ENCODE peak calls at places on chromosomes 4 and X, in eight cellular contexts. V, A, I, C, Q, H, E and N are unnamed samples. For H3K4me1, the result is how much of the 10 kb centered on the place peaks cover.

GRCh38 chr4:1333256-1333655 is 13.8 kb upstream of the UVSSA start:
- DNase-seq in V (no peak), A (no peak), I (peak), C (no peak), Q (no peak), H (no peak), E (peak), N (no peak)

GRCh38 chr4:182137343-182137742 is 105.9 kb upstream of the TENM3 start:
- DNase-seq in V (no peak), A (no peak), I (no peak), C (peak), Q (no peak), H (no peak), E (no peak), N (no peak)

GRCh38 chr4:186029731-186030421 is 39.1 kb upstream of the TLR3 start:
- DNase-seq in V (no peak), A (no peak), I (peak), C (peak), Q (no peak), H (no peak), E (peak), N (peak)

GRCh38 chr4:2923141-2923551 is 40.1 kb downstream of the NOP14 start:
- DNase-seq in V (no peak), A (no peak), I (peak), C (peak), Q (no peak), H (no peak), E (peak), N (no peak)

GRCh38 chrX:20224814-20225487 is 41.8 kb downstream of the RPS6KA3 start:
- DNase-seq in V (peak), A (no peak), I (no peak), C (peak), Q (no peak), H (no peak), E (no peak), N (peak)

GRCh38 chr4:108135549-108136209 is 33.1 kb downstream of the LEF1 start:
- DNase-seq in V (no peak), A (peak), I (no peak), C (no peak), Q (no peak), H (no peak), E (no peak), N (peak)

GRCh38 chrX:44918722-44919121 is 45.7 kb downstream of the KDM6A start:
- DNase-seq in V (no peak), A (no peak), I (no peak), C (no peak), Q (no peak), H (no peak), E (no peak), N (no peak)

GRCh38 chrX:50812995-50813842 is 775 bp downstream of the SHROOM4 start:
- DNase-seq in V (no peak), A (peak), I (peak), C (peak), Q (peak), H (no peak), E (peak), N (peak)

GRCh38 chr4:116066711-116067245 is 953.4 kb upstream of the NDST4 start:
- DNase-seq in V (no peak), A (peak), I (no peak), C (no peak), Q (no peak), H (no peak), E (no peak), N (peak)

GRCh38 chr4:42985971-42986370 is 93.5 kb downstream of the GRXCR1 start:
- DNase-seq in V (no peak), A (no peak), I (no peak), C (no peak), Q (no peak), H (no peak), E (no peak), N (no peak)

GRCh38 chr4:3108211-3108610 is 33.7 kb downstream of the HTT start:
- DNase-seq in V (no peak), A (no peak), I (no peak), C (no peak), Q (no peak), H (no peak), E (no peak), N (no peak)

GRCh38 chr4:176125063-176125462 is 59.4 kb downstream of the WDR17 start:
- DNase-seq in V (no peak), A (no peak), I (no peak), C (peak), Q (no peak), H (no peak), E (no peak), N (no peak)
- H3K4me1 ChIP-seq in V (under half), A (under half), I (under half), C (under half), Q (under half), H (under half), E (under half), N (under half)

GRCh38 chr4:168852933-168853713 is 156.9 kb downstream of the CBR4 start:
- DNase-seq in V (no peak), A (no peak), I (no peak), C (no peak), Q (no peak), H (no peak), E (no peak), N (no peak)
- H3K4me1 ChIP-seq in V (under half), A (under half), I (under half), C (under half), Q (under half), H (under half), E (under half), N (under half)

GRCh38 chr4:38765391-38765790 is 17.4 kb downstream of the TLR10 start:
- DNase-seq in V (no peak), A (no peak), I (no peak), C (peak), Q (no peak), H (no peak), E (no peak), N (no peak)

GRCh38 chr4:38760915-38761314 is 21.9 kb downstream of the TLR10 start:
- DNase-seq in V (peak), A (no peak), I (no peak), C (no peak), Q (no peak), H (no peak), E (no peak), N (no peak)

GRCh38 chr4:38762560-38762959 is 20.2 kb downstream of the TLR10 start:
- DNase-seq in V (peak), A (no peak), I (no peak), C (no peak), Q (no peak), H (no peak), E (no peak), N (no peak)

GRCh38 chr4:38759790-38760122 is 23.0 kb downstream of the TLR10 start:
- DNase-seq in V (no peak), A (no peak), I (no peak), C (no peak), Q (no peak), H (no peak), E (no peak), N (no peak)

GRCh38 chr4:38764292-38764691 is 18.5 kb downstream of the TLR10 start:
- DNase-seq in V (no peak), A (no peak), I (no peak), C (no peak), Q (no peak), H (no peak), E (no peak), N (no peak)
- H3K4me1 ChIP-seq in V (half or more), A (under half), I (under half), C (under half), Q (under half), H (under half), E (under half), N (under half)

DNA sequence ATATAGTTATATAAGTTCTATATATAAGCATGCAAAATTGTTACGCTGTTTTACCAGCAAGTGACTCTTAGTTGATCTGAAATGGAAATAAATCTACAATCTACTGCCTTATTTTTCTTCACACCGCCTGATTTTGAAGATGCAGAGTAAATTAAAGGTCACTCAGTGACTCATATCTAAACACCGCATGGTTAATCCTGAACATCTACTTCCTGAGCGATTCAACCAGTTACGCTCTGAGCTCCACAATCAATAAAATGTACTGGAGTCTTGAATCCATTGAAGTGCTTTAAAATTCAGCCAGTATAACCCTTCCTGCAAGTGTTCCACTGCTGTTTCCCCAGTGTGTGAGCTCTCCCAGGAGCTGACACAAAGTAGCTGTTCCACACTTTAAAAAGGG is 192.8 kb downstream of the SLC7A11 start:
- DNase-seq in V (no peak), A (no peak), I (no peak), C (peak), Q (no peak), H (no peak), E (no peak), N (no peak)
- H3K4me1 ChIP-seq in V (under half), A (under half), I (under half), C (under half), Q (under half), H (under half), E (under half), N (under half)